ENCODE peak calls at places on chromosomes 7 and 10, in eight cellular contexts. P is activated CD4-positive, CD25-positive, alpha-beta regulatory T cell treated with anti-CD3 and anti-CD28 coated beads, Interleukin-2, amount 50 U/mL, for 16 hours; T is transverse colon; B is skeletal muscle cell; R is Calu3; G is activated T-cell treated with anti-CD3 and anti-CD28 coated beads, Interleukin-2, amount 50 U/mL, for 48 hours; N is activated CD4-positive, alpha-beta T cell treated with anti-CD3 and anti-CD28 coated beads, Interleukin-2, amount 50 U/mL, for 24 hours; J is activated effector memory CD4-positive, alpha-beta T cell treated with Interleukin-2 at 50 U/mL for 16 hours. Q is an unnamed sample.

GRCh38 chr7:39186671-39187070 is 209.0 kb downstream of the POU6F2 start:
- DNase-seq in P (no peak), T (no peak), B (no peak), R (no peak), G (no peak), N (no peak), J (no peak), Q (no peak)

GRCh38 chr7:42972703-42973500 is 40.7 kb downstream of the MRPL32 start:
- DNase-seq in P (no peak), T (peak; percentile 17), B (peak; percentile 100), R (no peak), G (no peak), N (no peak), J (no peak), Q (peak; percentile 98)

GRCh38 chr7:2051708-2052656 is 180.8 kb downstream of the MAD1L1 start:
- DNase-seq in P (no peak), T (no peak), B (no peak), R (no peak), G (no peak), N (no peak), J (no peak), Q (no peak)

GRCh38 chr7:88314092-88314491 is 7.4 kb upstream of the STEAP4 start:
- DNase-seq in P (no peak), T (no peak), B (no peak), R (no peak), G (no peak), N (no peak), J (no peak), Q (no peak)

GRCh38 chr10:12235796-12236195 is 39.8 kb downstream of the CDC123 start:
- DNase-seq in P (no peak), T (no peak), B (no peak), R (no peak), G (no peak), N (no peak), J (no peak), Q (no peak)

GRCh38 chr10:75395955-75396860 is 5.4 kb downstream of the ZNF503 start:
- DNase-seq in P (no peak), T (peak; percentile 33), B (no peak), R (no peak), G (no peak), N (no peak), J (no peak), Q (no peak)

GRCh38 chr7:30135551-30136271 is 925 bp downstream of the MTURN start:
- DNase-seq in P (no peak), T (peak; percentile 63), B (peak; percentile 28), R (peak; percentile 70), G (peak; percentile 63), N (peak; percentile 30), J (peak; percentile 40), Q (no peak)

GRCh38 chr7:143458263-143458662 is 15.0 kb downstream of the TAS2R60 start:
- DNase-seq in P (no peak), T (no peak), B (no peak), R (no peak), G (no peak), N (no peak), J (no peak), Q (no peak)

GRCh38 chr7:79268730-79269129 is 184.7 kb downstream of the MAGI2 start:
- DNase-seq in P (no peak), T (no peak), B (no peak), R (no peak), G (no peak), N (no peak), J (no peak), Q (no peak)

GRCh38 chr10:3287566-3288445 is 115.2 kb upstream of the PITRM1 start:
- DNase-seq in P (no peak), T (peak; percentile 91), B (no peak), R (peak; percentile 75), G (no peak), N (no peak), J (no peak), Q (no peak)

GRCh38 chr7:76357379-76358052 is 1.3 kb downstream of the YWHAG start:
- DNase-seq in P (no peak), T (no peak), B (no peak), R (no peak), G (no peak), N (no peak), J (no peak), Q (no peak)

GRCh38 chr10:79350407-79351154 is 3.3 kb downstream of the PPIF start:
- DNase-seq in P (no peak), T (no peak), B (no peak), R (no peak), G (no peak), N (no peak), J (no peak), Q (no peak)

GRCh38 chr10:132716691-132717490 is 69.1 kb downstream of the NKX6-2 start:
- DNase-seq in P (no peak), T (no peak), B (no peak), R (no peak), G (no peak), N (no peak), J (no peak), Q (no peak)

GRCh38 chr10:111249925-111250324 is 173.1 kb downstream of the ADRA2A start:
- DNase-seq in P (no peak), T (peak; percentile 11), B (no peak), R (no peak), G (no peak), N (no peak), J (no peak), Q (no peak)

GRCh38 chr7:15921576-15921975 is 235.1 kb upstream of the MEOX2 start:
- DNase-seq in P (no peak), T (no peak), B (no peak), R (no peak), G (no peak), N (no peak), J (no peak), Q (no peak)

GRCh38 chr10:11707936-11708335 is 34.2 kb upstream of the ECHDC3 start:
- DNase-seq in P (no peak), T (peak; percentile 13), B (no peak), R (no peak), G (no peak), N (no peak), J (no peak), Q (no peak)

Q was measured in brain pericyte.